ENCODE peak calls at places on chromosomes 7 and 10, in eight cellular contexts. P is tibial nerve; H is CD8-positive, alpha-beta memory T cell; W is spleen; Z is mucosa of descending colon; G is heart left ventricle; R is PC-9; Q is naive thymus-derived CD4-positive, alpha-beta T cell. S is an unnamed sample.

GRCh38 chr7:47684728-47685127 is 102.8 kb upstream of the TNS3 start:
- DNase-seq in P (no peak), H (no peak), W (no peak), Z (no peak), G (no peak), R (no peak), Q (no peak), S (no peak)

GRCh38 chr7:69553190-69553589 is 45.1 kb upstream of the AUTS2 start:
- DNase-seq in P (no peak), H (no peak), W (no peak), Z (no peak), G (no peak), R (no peak), Q (no peak), S (no peak)

GRCh38 chr10:75018873-75019272 is 92.6 kb upstream of the SAMD8 start:
- DNase-seq in P (no peak), H (no peak), W (no peak), Z (no peak), G (no peak), R (no peak), Q (no peak), S (no peak)

GRCh38 chr10:70479626-70480253 is 1.2 kb downstream of the PALD1 start:
- DNase-seq in P (no peak), H (no peak), W (no peak), Z (no peak), G (no peak), R (no peak), Q (no peak), S (no peak)

GRCh38 chr10:62021116-62021515 is 119.6 kb downstream of the ARID5B start:
- DNase-seq in P (no peak), H (no peak), W (no peak), Z (no peak), G (no peak), R (no peak), Q (no peak), S (no peak)

GRCh38 chr10:71068811-71069411 is 143.5 kb upstream of the UNC5B start:
- DNase-seq in P (no peak), H (no peak), W (peak; percentile 73), Z (no peak), G (peak; percentile 83), R (peak; percentile 55), Q (no peak), S (no peak)

GRCh38 chr7:121156825-121157224 is 168.3 kb downstream of the CPED1 start:
- DNase-seq in P (no peak), H (no peak), W (no peak), Z (no peak), G (no peak), R (no peak), Q (no peak), S (no peak)

GRCh38 chr10:36033808-36034207 is 391.7 kb upstream of the FZD8 start:
- DNase-seq in P (no peak), H (no peak), W (no peak), Z (no peak), G (no peak), R (no peak), Q (no peak), S (no peak)

GRCh38 chr10:31083765-31084184 is 52.1 kb upstream of the ZNF438 start:
- DNase-seq in P (no peak), H (peak; percentile 25), W (no peak), Z (no peak), G (no peak), R (peak; percentile 44), Q (peak; percentile 57), S (no peak)

GRCh38 chr7:139683137-139683871 is 94.5 kb downstream of the HIPK2 start:
- DNase-seq in P (no peak), H (no peak), W (no peak), Z (no peak), G (no peak), R (no peak), Q (no peak), S (no peak)
- H3K4me1 ChIP-seq in P (no peaks in the 10 kb centered on the region), H (peaks cover 23% of the 10 kb centered on the region), W (peaks cover 54% of the 10 kb centered on the region), Z (peaks cover 4% of the 10 kb centered on the region), G (peaks cover 61% of the 10 kb centered on the region), R (peaks cover 3% of the 10 kb centered on the region), Q (peaks cover 22% of the 10 kb centered on the region), S (peaks cover 49% of the 10 kb centered on the region)

GRCh38 chr7:152403726-152404125 is 32.1 kb downstream of the KMT2C start:
- DNase-seq in P (no peak), H (no peak), W (no peak), Z (no peak), G (no peak), R (no peak), Q (no peak), S (no peak)
- H3K9me3 ChIP-seq in P (no peaks in the 10 kb centered on the region), H (peaks cover 5% of the 10 kb centered on the region), W (peaks cover 31% of the 10 kb centered on the region), Z (peaks cover 20% of the 10 kb centered on the region), G (peaks cover 12% of the 10 kb centered on the region), R (no peaks in the 10 kb centered on the region), Q (peaks cover 3% of the 10 kb centered on the region), S (no peaks in the 10 kb centered on the region)

DNA sequence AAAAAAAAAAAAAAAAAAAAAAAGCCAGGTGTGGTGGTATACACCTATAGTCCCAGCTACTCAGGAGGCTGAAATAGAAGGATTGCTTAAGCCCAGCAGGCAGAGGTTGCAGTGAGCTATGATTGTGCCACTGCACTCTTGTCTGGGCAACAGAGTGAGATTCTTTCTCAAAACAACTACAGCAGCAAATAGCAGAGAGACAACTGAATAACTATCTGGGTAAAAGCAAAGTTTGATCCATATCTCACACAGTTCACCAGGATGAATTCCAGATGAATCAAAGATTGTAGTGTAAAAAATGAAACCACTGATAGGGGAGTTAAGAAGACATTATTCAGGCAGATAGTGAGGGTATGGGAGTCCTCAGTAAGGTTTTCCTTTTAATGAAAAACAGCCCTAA is 11.4 kb upstream of the NUB1 start:
- DNase-seq in P (no peak), H (no peak), W (no peak), Z (no peak), G (no peak), R (no peak), Q (no peak), S (no peak)
- H3K4me1 ChIP-seq in P (no peaks in the 10 kb centered on the region), H (no peaks in the 10 kb centered on the region), W (no peaks in the 10 kb centered on the region), Z (no peaks in the 10 kb centered on the region), G (no peaks in the 10 kb centered on the region), R (no peaks in the 10 kb centered on the region), Q (no peaks in the 10 kb centered on the region), S (no peaks in the 10 kb centered on the region)

GRCh38 chr10:130747359-130747758 is 564.2 kb downstream of the TCERG1L start:
- DNase-seq in P (no peak), H (no peak), W (peak; percentile 25), Z (no peak), G (no peak), R (no peak), Q (no peak), S (no peak)

GRCh38 chr10:130747946-130748345 is 563.6 kb downstream of the TCERG1L start:
- DNase-seq in P (no peak), H (no peak), W (peak; percentile 55), Z (no peak), G (no peak), R (no peak), Q (no peak), S (peak; percentile 38)

GRCh38 chr10:130745831-130746230 is 565.7 kb downstream of the TCERG1L start:
- DNase-seq in P (no peak), H (no peak), W (peak; percentile 42), Z (no peak), G (no peak), R (no peak), Q (no peak), S (peak; percentile 16)

GRCh38 chr10:130745251-130745650 is 566.3 kb downstream of the TCERG1L start:
- DNase-seq in P (no peak), H (no peak), W (peak; percentile 59), Z (no peak), G (no peak), R (no peak), Q (no peak), S (peak; percentile 38)

GRCh38 chr10:130746311-130746710 is 565.2 kb downstream of the TCERG1L start:
- DNase-seq in P (no peak), H (no peak), W (peak; percentile 32), Z (no peak), G (no peak), R (no peak), Q (no peak), S (peak; percentile 40)
- H3K9me3 ChIP-seq in P (no peaks in the 10 kb centered on the region), H (no peaks in the 10 kb centered on the region), W (no peaks in the 10 kb centered on the region), Z (peaks cover 2% of the 10 kb centered on the region), G (no peaks in the 10 kb centered on the region), R (no peaks in the 10 kb centered on the region), Q (no peaks in the 10 kb centered on the region), S (no peaks in the 10 kb centered on the region)

GRCh38 chr10:93437946-93438795 is 44.0 kb downstream of the MYOF start:
- DNase-seq in P (no peak), H (no peak), W (no peak), Z (no peak), G (no peak), R (peak; percentile 25), Q (no peak), S (no peak)

GRCh38 chr10:93437000-93437945 is 44.9 kb downstream of the MYOF start:
- DNase-seq in P (peak; percentile 64), H (no peak), W (no peak), Z (no peak), G (no peak), R (peak; percentile 74), Q (no peak), S (peak; percentile 82)

GRCh38 chr10:93435061-93435491 is 47.1 kb downstream of the MYOF start:
- DNase-seq in P (no peak), H (no peak), W (no peak), Z (no peak), G (no peak), R (no peak), Q (no peak), S (no peak)

GRCh38 chr10:93435621-93436385 is 46.3 kb downstream of the MYOF start:
- DNase-seq in P (no peak), H (no peak), W (no peak), Z (no peak), G (no peak), R (no peak), Q (no peak), S (no peak)

GRCh38 chr10:93436577-93436976 is 45.6 kb downstream of the MYOF start:
- DNase-seq in P (peak; percentile 57), H (no peak), W (no peak), Z (no peak), G (no peak), R (no peak), Q (no peak), S (no peak)
- H3K4me1 ChIP-seq in P (peaks cover 3% of the 10 kb centered on the region), H (no peaks in the 10 kb centered on the region), W (peaks cover 53% of the 10 kb centered on the region), Z (peaks cover 19% of the 10 kb centered on the region), G (peaks cover 89% of the 10 kb centered on the region), R (peaks cover 68% of the 10 kb centered on the region), Q (no peaks in the 10 kb centered on the region), S (peaks cover 77% of the 10 kb centered on the region)

GRCh38 chr7:157839672-157840167 is 502.9 kb downstream of the DNAJB6 start:
- DNase-seq in P (no peak), H (no peak), W (peak; percentile 30), Z (no peak), G (no peak), R (no peak), Q (no peak), S (peak; percentile 36)

GRCh38 chr7:157840174-157840912 is 503.5 kb downstream of the DNAJB6 start:
- DNase-seq in P (no peak), H (no peak), W (peak; percentile 67), Z (no peak), G (no peak), R (no peak), Q (no peak), S (peak; percentile 53)

GRCh38 chr7:157840913-157841756 is 504.3 kb downstream of the DNAJB6 start:
- DNase-seq in P (no peak), H (no peak), W (peak; percentile 70), Z (no peak), G (peak; percentile 42), R (no peak), Q (no peak), S (peak; percentile 9)

GRCh38 chr7:157837561-157837960 is 500.8 kb downstream of the DNAJB6 start:
- DNase-seq in P (no peak), H (no peak), W (peak; percentile 53), Z (no peak), G (no peak), R (no peak), Q (no peak), S (peak; percentile 49)

GRCh38 chr7:157839226-157839625 is 502.4 kb downstream of the DNAJB6 start:
- DNase-seq in P (no peak), H (no peak), W (peak; percentile 21), Z (no peak), G (no peak), R (no peak), Q (no peak), S (no peak)
- H3K9me3 ChIP-seq in P (no peaks in the 10 kb centered on the region), H (no peaks in the 10 kb centered on the region), W (no peaks in the 10 kb centered on the region), Z (no peaks in the 10 kb centered on the region), G (no peaks in the 10 kb centered on the region), R (no peaks in the 10 kb centered on the region), Q (no peaks in the 10 kb centered on the region), S (no peaks in the 10 kb centered on the region)